ENCODE peak calls at places on chromosomes 7 and 10, in six cellular contexts. One of them, this sample, is unnamed.

GRCh38 chr10:12341526-12341925 is 7.8 kb upstream of the CAMK1D start:
- DNase-seq in hippocampal formation: no peak
- DNase-seq in left ventricle myocardium superior: no peak
- DNase-seq in Right ventricle myocardium inferior: no peak
- DNase-seq in left lung: no peak
- DNase-seq in substantia nigra: no peak
- DNase-seq in this sample: no peak

GRCh38 chr7:2719007-2719406 is 31.0 kb downstream of the AMZ1 start:
- DNase-seq in left lung: no peak
- DNase-seq in left ventricle myocardium superior: no peak
- DNase-seq in substantia nigra: no peak
- DNase-seq in hippocampal formation: no peak
- DNase-seq in Right ventricle myocardium inferior: peak; percentile 63
- DNase-seq in this sample: no peak

GRCh38 chr10:59885430-59886134 is 20.8 kb downstream of the CCDC6 start:
- DNase-seq in left lung: peak; percentile 43
- DNase-seq in hippocampal formation: no peak
- DNase-seq in substantia nigra: no peak
- DNase-seq in Right ventricle myocardium inferior: no peak
- DNase-seq in left ventricle myocardium superior: no peak
- DNase-seq in this sample: peak; percentile 85

GRCh38 chr7:539731-540411 is 20.2 kb upstream of the PDGFA start:
- DNase-seq in hippocampal formation: no peak
- DNase-seq in substantia nigra: no peak
- DNase-seq in Right ventricle myocardium inferior: no peak
- DNase-seq in left lung: peak; percentile 79
- DNase-seq in left ventricle myocardium superior: no peak
- DNase-seq in this sample: no peak

GRCh38 chr7:91326516-91327209 is 62.4 kb downstream of the FZD1 start:
- DNase-seq in substantia nigra: no peak
- DNase-seq in Right ventricle myocardium inferior: no peak
- DNase-seq in left lung: no peak
- DNase-seq in hippocampal formation: no peak
- DNase-seq in left ventricle myocardium superior: no peak
- DNase-seq in this sample: no peak

GRCh38 chr10:118958984-118959916 is 70.3 kb upstream of the NANOS1 start:
- DNase-seq in substantia nigra: no peak
- DNase-seq in hippocampal formation: no peak
- DNase-seq in Right ventricle myocardium inferior: peak; percentile 85
- DNase-seq in left lung: peak; percentile 71
- DNase-seq in left ventricle myocardium superior: peak; percentile 79
- DNase-seq in this sample: no peak

GRCh38 chr10:74683067-74683466 is 143.3 kb upstream of the KAT6B start:
- DNase-seq in hippocampal formation: no peak
- DNase-seq in Right ventricle myocardium inferior: no peak
- DNase-seq in substantia nigra: no peak
- DNase-seq in left ventricle myocardium superior: no peak
- DNase-seq in left lung: no peak
- DNase-seq in this sample: no peak

GRCh38 chr7:30771859-30772429 is 727 bp downstream of the MINDY4 start:
- DNase-seq in left ventricle myocardium superior: no peak
- DNase-seq in hippocampal formation: no peak
- DNase-seq in left lung: no peak
- DNase-seq in substantia nigra: no peak
- DNase-seq in Right ventricle myocardium inferior: no peak
- DNase-seq in this sample: no peak

GRCh38 chr7:6486438-6487183 is 38.9 kb upstream of the DAGLB start:
- DNase-seq in left ventricle myocardium superior: no peak
- DNase-seq in substantia nigra: no peak
- DNase-seq in Right ventricle myocardium inferior: no peak
- DNase-seq in hippocampal formation: no peak
- DNase-seq in left lung: no peak
- DNase-seq in this sample: no peak

GRCh38 chr7:101922631-101923275 is 105.3 kb downstream of the CUX1 start:
- DNase-seq in left lung: no peak
- DNase-seq in substantia nigra: no peak
- DNase-seq in left ventricle myocardium superior: no peak
- DNase-seq in Right ventricle myocardium inferior: no peak
- DNase-seq in hippocampal formation: no peak
- DNase-seq in this sample: no peak

GRCh38 chr7:16318989-16319915 is 102.1 kb downstream of the CRPPA start:
- DNase-seq in left lung: no peak
- DNase-seq in left ventricle myocardium superior: no peak
- DNase-seq in substantia nigra: no peak
- DNase-seq in Right ventricle myocardium inferior: no peak
- DNase-seq in hippocampal formation: peak; percentile 43
- DNase-seq in this sample: no peak

GRCh38 chr10:130790339-130790738 is 521.2 kb downstream of the TCERG1L start:
- DNase-seq in substantia nigra: no peak
- DNase-seq in hippocampal formation: no peak
- DNase-seq in left lung: no peak
- DNase-seq in Right ventricle myocardium inferior: no peak
- DNase-seq in left ventricle myocardium superior: no peak
- DNase-seq in this sample: no peak

GRCh38 chr10:100562806-100563293 is 27.1 kb downstream of the HIF1AN start:
- DNase-seq in substantia nigra: no peak
- DNase-seq in Right ventricle myocardium inferior: no peak
- DNase-seq in left lung: peak; percentile 33
- DNase-seq in left ventricle myocardium superior: no peak
- DNase-seq in hippocampal formation: peak; percentile 13
- DNase-seq in this sample: no peak

GRCh38 chr10:124625831-124626238 is 118.3 kb downstream of the FAM53B start:
- DNase-seq in left lung: no peak
- DNase-seq in substantia nigra: no peak
- DNase-seq in Right ventricle myocardium inferior: peak; percentile 81
- DNase-seq in left ventricle myocardium superior: peak; percentile 82
- DNase-seq in hippocampal formation: no peak
- DNase-seq in this sample: no peak

GRCh38 chr10:54758791-54759190 is 42.2 kb downstream of the PCDH15 start:
- DNase-seq in left ventricle myocardium superior: no peak
- DNase-seq in substantia nigra: no peak
- DNase-seq in hippocampal formation: no peak
- DNase-seq in Right ventricle myocardium inferior: no peak
- DNase-seq in left lung: no peak
- DNase-seq in this sample: no peak

GRCh38 chr10:124573726-124574455 is 112.3 kb downstream of the LHPP start:
- DNase-seq in left lung: peak; percentile 22
- DNase-seq in substantia nigra: no peak
- DNase-seq in left ventricle myocardium superior: no peak
- DNase-seq in Right ventricle myocardium inferior: peak; percentile 50
- DNase-seq in hippocampal formation: no peak
- DNase-seq in this sample: no peak

GRCh38 chr10:98602224-98602623 is 155.5 kb upstream of the HPS1 start:
- DNase-seq in left ventricle myocardium superior: no peak
- DNase-seq in left lung: no peak
- DNase-seq in substantia nigra: no peak
- DNase-seq in Right ventricle myocardium inferior: no peak
- DNase-seq in hippocampal formation: no peak
- DNase-seq in this sample: no peak

GRCh38 chr7:134865001-134865845 is 85.8 kb downstream of the CALD1 start:
- DNase-seq in Right ventricle myocardium inferior: no peak
- DNase-seq in left lung: no peak
- DNase-seq in substantia nigra: no peak
- DNase-seq in hippocampal formation: no peak
- DNase-seq in left ventricle myocardium superior: no peak
- DNase-seq in this sample: peak; percentile 19

GRCh38 chr10:55820071-55820470 is 541.0 kb downstream of the ZWINT start:
- DNase-seq in left lung: no peak
- DNase-seq in substantia nigra: no peak
- DNase-seq in left ventricle myocardium superior: no peak
- DNase-seq in Right ventricle myocardium inferior: no peak
- DNase-seq in hippocampal formation: no peak
- DNase-seq in this sample: no peak

GRCh38 chr7:5621776-5622175 is 159.7 kb downstream of the RNF216 start:
- DNase-seq in Right ventricle myocardium inferior: no peak
- DNase-seq in left lung: no peak
- DNase-seq in substantia nigra: no peak
- DNase-seq in hippocampal formation: no peak
- DNase-seq in left ventricle myocardium superior: no peak
- DNase-seq in this sample: no peak

GRCh38 chr7:106895246-106895864 is 30.3 kb downstream of the PIK3CG start:
- DNase-seq in substantia nigra: no peak
- DNase-seq in Right ventricle myocardium inferior: no peak
- DNase-seq in left lung: no peak
- DNase-seq in left ventricle myocardium superior: no peak
- DNase-seq in hippocampal formation: no peak
- DNase-seq in this sample: peak; percentile 45

GRCh38 chr7:38451840-38452239 is 178.4 kb upstream of the TARP start:
- DNase-seq in left ventricle myocardium superior: no peak
- DNase-seq in substantia nigra: no peak
- DNase-seq in hippocampal formation: no peak
- DNase-seq in Right ventricle myocardium inferior: no peak
- DNase-seq in left lung: no peak
- DNase-seq in this sample: no peak

GRCh38 chr7:6705959-6706665 is 635 bp downstream of the ZNF12 start:
- DNase-seq in hippocampal formation: no peak
- DNase-seq in left ventricle myocardium superior: peak; percentile 45
- DNase-seq in Right ventricle myocardium inferior: peak; percentile 68
- DNase-seq in substantia nigra: peak; percentile 48
- DNase-seq in left lung: peak; percentile 38
- DNase-seq in this sample: no peak

GRCh38 chr7:106346678-106347217 is 62.0 kb upstream of the NAMPT start:
- DNase-seq in left lung: no peak
- DNase-seq in hippocampal formation: no peak
- DNase-seq in substantia nigra: no peak
- DNase-seq in left ventricle myocardium superior: no peak
- DNase-seq in Right ventricle myocardium inferior: no peak
- DNase-seq in this sample: peak; percentile 92

GRCh38 chr7:154672659-154673415 is 330.1 kb downstream of the PAXIP1 start:
- DNase-seq in substantia nigra: no peak
- DNase-seq in Right ventricle myocardium inferior: no peak
- DNase-seq in hippocampal formation: no peak
- DNase-seq in left lung: no peak
- DNase-seq in left ventricle myocardium superior: no peak
- DNase-seq in this sample: no peak

GRCh38 chr7:157690833-157691382 is 354.1 kb downstream of the DNAJB6 start:
- DNase-seq in left ventricle myocardium superior: peak; percentile 77
- DNase-seq in Right ventricle myocardium inferior: peak; percentile 81
- DNase-seq in substantia nigra: peak; percentile 33
- DNase-seq in hippocampal formation: peak; percentile 64
- DNase-seq in left lung: peak; percentile 38
- DNase-seq in this sample: no peak

GRCh38 chr7:84847038-84847437 is 339.8 kb downstream of the SEMA3D start:
- DNase-seq in hippocampal formation: no peak
- DNase-seq in left lung: no peak
- DNase-seq in left ventricle myocardium superior: no peak
- DNase-seq in substantia nigra: no peak
- DNase-seq in Right ventricle myocardium inferior: no peak
- DNase-seq in this sample: no peak

GRCh38 chr7:130853503-130854279 is 119.7 kb upstream of the KLF14 start:
- DNase-seq in Right ventricle myocardium inferior: no peak
- DNase-seq in hippocampal formation: no peak
- DNase-seq in left ventricle myocardium superior: no peak
- DNase-seq in left lung: no peak
- DNase-seq in substantia nigra: no peak
- DNase-seq in this sample: no peak

GRCh38 chr7:92644406-92645113 is 54.4 kb upstream of the FAM133B start:
- DNase-seq in left ventricle myocardium superior: peak; percentile 88
- DNase-seq in Right ventricle myocardium inferior: peak; percentile 84
- DNase-seq in left lung: no peak
- DNase-seq in hippocampal formation: no peak
- DNase-seq in substantia nigra: no peak
- DNase-seq in this sample: no peak

GRCh38 chr7:64876792-64877713 is 26.0 kb upstream of the ZNF273 start:
- DNase-seq in left ventricle myocardium superior: peak; percentile 83
- DNase-seq in Right ventricle myocardium inferior: no peak
- DNase-seq in left lung: peak; percentile 54
- DNase-seq in hippocampal formation: peak; percentile 20
- DNase-seq in substantia nigra: no peak
- DNase-seq in this sample: no peak

GRCh38 chr7:74027683-74028320 is at the start of gene ELN:
- DNase-seq in Right ventricle myocardium inferior: peak; percentile 91
- DNase-seq in substantia nigra: peak; percentile 55
- DNase-seq in left lung: peak; percentile 74
- DNase-seq in left ventricle myocardium superior: peak; percentile 92
- DNase-seq in hippocampal formation: peak; percentile 37
- DNase-seq in this sample: no peak

GRCh38 chr10:61992059-61992460 is 90.6 kb downstream of the ARID5B start:
- DNase-seq in left lung: no peak
- DNase-seq in substantia nigra: no peak
- DNase-seq in hippocampal formation: no peak
- DNase-seq in Right ventricle myocardium inferior: no peak
- DNase-seq in left ventricle myocardium superior: no peak
- DNase-seq in this sample: no peak

GRCh38 chr10:62560207-62560819 is 186.1 kb downstream of the ZNF365 start:
- DNase-seq in Right ventricle myocardium inferior: no peak
- DNase-seq in substantia nigra: no peak
- DNase-seq in hippocampal formation: no peak
- DNase-seq in left ventricle myocardium superior: no peak
- DNase-seq in left lung: no peak
- DNase-seq in this sample: no peak

GRCh38 chr7:51456471-51457060 is 140.0 kb upstream of the COBL start:
- DNase-seq in substantia nigra: no peak
- DNase-seq in left ventricle myocardium superior: no peak
- DNase-seq in left lung: no peak
- DNase-seq in Right ventricle myocardium inferior: no peak
- DNase-seq in hippocampal formation: no peak
- DNase-seq in this sample: no peak

GRCh38 chr10:62264702-62265436 is 3.8 kb downstream of the RTKN2 start:
- DNase-seq in substantia nigra: no peak
- DNase-seq in left ventricle myocardium superior: no peak
- DNase-seq in left lung: no peak
- DNase-seq in Right ventricle myocardium inferior: no peak
- DNase-seq in hippocampal formation: peak; percentile 14
- DNase-seq in this sample: no peak

GRCh38 chr7:91569702-91570457 is 305.6 kb downstream of the FZD1 start:
- DNase-seq in Right ventricle myocardium inferior: no peak
- DNase-seq in left ventricle myocardium superior: no peak
- DNase-seq in substantia nigra: no peak
- DNase-seq in hippocampal formation: no peak
- DNase-seq in left lung: no peak
- DNase-seq in this sample: no peak

This sample was measured in GM12878.